ENCODE peak calls at places on chromosomes 13 and 19, in five cellular contexts. V is mesendoderm, S is neuronal stem cell, M is IMR-90, D is trophoblast cell. O is an unnamed sample.

GRCh38 chr13:25581351-25581750 is 209.6 kb downstream of the ATP8A2 start:
- DNase-seq in V (no peak), S (no peak), M (no peak), D (no peak), O (no peak)

GRCh38 chr13:41052441-41052840 is 8.9 kb upstream of the WBP4 start:
- DNase-seq in V (peak; percentile 13), S (no peak), M (no peak), D (no peak), O (no peak)

GRCh38 chr13:30881191-30881651 is 24.9 kb upstream of the MEDAG start:
- DNase-seq in V (no peak), S (no peak), M (no peak), D (no peak), O (no peak)

GRCh38 chr19:53294786-53295441 is 27.4 kb upstream of the VN1R4 start:
- DNase-seq in V (peak; percentile 26), S (no peak), M (no peak), D (no peak), O (peak; percentile 1)

GRCh38 chr13:41458939-41459753 is 1.8 kb downstream of the RGCC start:
- DNase-seq in V (peak; percentile 49), S (no peak), M (peak; percentile 72), D (peak; percentile 72), O (peak; percentile 54)

GRCh38 chr13:42047561-42048322 is 706 bp upstream of the DGKH start:
- DNase-seq in V (peak; percentile 79), S (peak; percentile 51), M (peak; percentile 70), D (peak; percentile 67), O (peak; percentile 78)

GRCh38 chr13:52804202-52804641 is 44.2 kb downstream of the PCDH8 start:
- DNase-seq in V (no peak), S (no peak), M (no peak), D (no peak), O (no peak)

GRCh38 chr13:91142572-91142971 is 204.9 kb upstream of the MIR17HG start:
- DNase-seq in V (no peak), S (no peak), M (peak; percentile 1), D (no peak), O (peak; percentile 58)

GRCh38 chr19:46674416-46675178 is 13.6 kb upstream of the DACT3 start:
- DNase-seq in V (peak; percentile 87), S (no peak), M (peak; percentile 7), D (no peak), O (no peak)

GRCh38 chr13:41365636-41366035 is 54.6 kb downstream of the NAA16 start:
- DNase-seq in V (no peak), S (no peak), M (peak; percentile 49), D (peak; percentile 80), O (peak; percentile 70)

GRCh38 chr13:101811881-101812280 is 359.4 kb downstream of the ITGBL1 start:
- DNase-seq in V (no peak), S (no peak), M (no peak), D (no peak), O (no peak)

GRCh38 chr19:45151821-45152503 is 8.8 kb downstream of the NKPD1 start:
- DNase-seq in V (no peak), S (no peak), M (no peak), D (no peak), O (no peak)
- H3K4me3 ChIP-seq in V (no peak overlapping the region), S (no peak overlapping the region), M (peak overlapping the region; percentile 19), D (no peak overlapping the region), O (no peak overlapping the region)

GRCh38 chr13:28411859-28412353 is 83.0 kb downstream of the FLT1 start:
- DNase-seq in V (no peak), S (no peak), M (peak; percentile 31), D (no peak), O (peak; percentile 65)
- H4K8ac ChIP-seq in V (no peak overlapping the region), S (no peak overlapping the region), M (no peak overlapping the region), D (no peak overlapping the region), O (no peak overlapping the region)

GRCh38 chr13:27170521-27171243 is 929 bp downstream of the USP12 start:
- DNase-seq in V (peak; percentile 75), S (peak; percentile 54), M (no peak), D (peak; percentile 73), O (no peak)

GRCh38 chr13:27170221-27170520 is 1.4 kb downstream of the USP12 start:
- DNase-seq in V (no peak), S (no peak), M (peak; percentile 84), D (no peak), O (peak; percentile 83)

GRCh38 chr13:27171244-27171829 is at the start of gene USP12:
- DNase-seq in V (peak; percentile 64), S (no peak), M (peak; percentile 22), D (no peak), O (peak; percentile 24)

GRCh38 chr13:27168086-27168485 is 3.5 kb downstream of the USP12 start:
- DNase-seq in V (no peak), S (no peak), M (no peak), D (no peak), O (no peak)

GRCh38 chr13:27168870-27169525 is 2.6 kb downstream of the USP12 start:
- DNase-seq in V (no peak), S (no peak), M (peak; percentile 39), D (no peak), O (peak; percentile 16)
- H3K4me3 ChIP-seq in V (no peak overlapping the region), S (no peak overlapping the region), M (no peak overlapping the region), D (no peak overlapping the region), O (no peak overlapping the region)

GRCh38 chr19:45468159-45468651 is 409 bp downstream of the FOSB start:
- DNase-seq in V (peak; percentile 46), S (no peak), M (no peak), D (no peak), O (no peak)
- H4K8ac ChIP-seq in V (no peak overlapping the region), S (no peak overlapping the region), M (no peak overlapping the region), D (no peak overlapping the region), O (no peak overlapping the region)

GRCh38 chr19:17687141-17687856 is 855 bp downstream of the UNC13A start:
- DNase-seq in V (peak; percentile 68), S (no peak), M (no peak), D (no peak), O (no peak)
- H3K4me3 ChIP-seq in V (peak overlapping the region; percentile 66), S (peak overlapping the region; percentile 62), M (no peak overlapping the region), D (no peak overlapping the region), O (no peak overlapping the region)

O was measured in mesenchymal stem cell.